ENCODE peak calls at places on chromosome 18, in four cellular contexts. K is brain microvascular endothelial cell, E is dorsolateral prefrontal cortex, J is GM23338. G is an unnamed sample.

GRCh38 chr18:2641638-2642037 is 13.9 kb upstream of the SMCHD1 start:
- DNase-seq in K (no peak), E (no peak), J (no peak), G (no peak)

GRCh38 chr18:76495435-76496199 is 575 bp upstream of the ZNF516 start:
- DNase-seq in K (peak), E (no peak), J (peak), G (no peak)

GRCh38 chr18:79791141-79791972 is 6.4 kb upstream of the KCNG2 start:
- DNase-seq in K (peak), E (peak), J (no peak), G (no peak)

GRCh38 chr18:59377938-59378337 is 18.9 kb upstream of the LMAN1 start:
- DNase-seq in K (no peak), E (no peak), J (no peak), G (no peak)

GRCh38 chr18:31329787-31330438 is 12.0 kb downstream of the DSG1 start:
- DNase-seq in K (no peak), E (no peak), J (peak), G (no peak)

GRCh38 chr18:36311026-36311570 is 13.6 kb downstream of the FHOD3 start:
- DNase-seq in K (no peak), E (no peak), J (no peak), G (no peak)

GRCh38 chr18:75504469-75504868 is 77.0 kb upstream of the SMIM21 start:
- DNase-seq in K (no peak), E (no peak), J (no peak), G (no peak)

GRCh38 chr18:31241900-31242409 is 76.0 kb upstream of the DSG1 start:
- DNase-seq in K (no peak), E (no peak), J (peak), G (peak)

GRCh38 chr18:51194604-51195003 is 2.9 kb downstream of the MEX3C start:
- DNase-seq in K (no peak), E (no peak), J (no peak), G (no peak)

GRCh38 chr18:54260376-54261072 is 8.8 kb upstream of the POLI start:
- DNase-seq in K (no peak), E (no peak), J (no peak), G (no peak)

GRCh38 chr18:58069104-58069503 is 25.1 kb downstream of the NEDD4L start:
- DNase-seq in K (no peak), E (no peak), J (no peak), G (no peak)
- TF ChIP-seq CTCF in K (no peak), E (no peak), J (no peak), G (no peak)

GRCh38 chr18:39523281-39523680 is 1957.7 kb upstream of the CELF4 start:
- DNase-seq in K (peak), E (no peak), J (no peak), G (peak)
- H3K4me3 ChIP-seq in K (no peak), E (no peak), J (no peak), G (no peak)

DNA sequence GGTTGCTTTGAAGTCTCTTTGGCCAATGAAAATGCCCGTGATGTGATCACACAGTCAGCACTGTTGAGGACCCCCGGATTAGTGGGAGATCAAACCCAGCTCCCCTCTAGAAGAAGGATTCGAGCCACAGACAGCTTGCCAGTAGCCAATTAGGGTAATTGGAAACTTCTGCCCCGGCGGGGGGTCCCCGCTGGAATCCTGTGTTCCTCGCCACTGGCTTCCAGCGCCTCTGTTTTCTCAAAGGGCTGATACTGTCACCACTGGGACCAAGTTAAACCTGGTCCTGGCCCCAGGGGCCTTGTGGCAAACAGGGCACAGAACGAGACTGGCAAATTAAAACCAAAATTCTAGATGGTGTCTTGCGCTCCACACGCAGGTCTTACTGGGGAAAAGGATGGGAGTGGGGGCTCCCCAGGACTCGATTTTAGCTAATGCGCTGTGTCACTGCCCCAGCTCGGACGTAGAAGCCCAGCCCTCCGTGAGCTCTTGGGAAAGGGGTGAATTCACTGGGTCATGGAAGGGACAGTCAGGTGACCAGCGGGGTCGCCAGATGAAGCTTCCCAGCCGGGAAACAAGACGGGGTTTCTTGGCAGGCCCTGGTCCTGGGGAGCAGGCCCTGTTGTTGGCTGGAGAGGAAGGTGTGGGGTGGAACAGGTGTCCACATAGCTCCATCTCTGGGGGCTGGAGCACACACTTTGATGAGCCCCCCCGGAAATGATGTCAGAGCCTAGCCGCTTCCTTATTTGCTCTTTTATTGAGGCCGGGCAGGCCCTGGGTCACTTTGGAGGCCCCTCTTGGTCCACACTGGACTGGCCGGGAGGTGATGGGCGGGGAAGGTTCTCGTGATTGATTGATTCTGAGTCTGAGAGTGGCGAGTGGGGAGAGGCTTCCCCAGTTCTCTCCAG is 90.2 kb downstream of the SMAD7 start:
- DNase-seq in K (no peak), E (no peak), J (peak), G (no peak)
- TF ChIP-seq CTCF in K (no peak), E (no peak), J (no peak), G (no peak)

GRCh38 chr18:7626175-7626921 is 59.2 kb downstream of the PTPRM start:
- DNase-seq in K (no peak), E (no peak), J (no peak), G (no peak)

GRCh38 chr18:7629416-7629815 is 62.3 kb downstream of the PTPRM start:
- DNase-seq in K (no peak), E (no peak), J (no peak), G (no peak)

GRCh38 chr18:7626922-7627440 is 59.9 kb downstream of the PTPRM start:
- DNase-seq in K (peak), E (no peak), J (peak), G (no peak)

GRCh38 chr18:7623681-7624080 is 56.6 kb downstream of the PTPRM start:
- DNase-seq in K (no peak), E (no peak), J (no peak), G (no peak)

DNA sequence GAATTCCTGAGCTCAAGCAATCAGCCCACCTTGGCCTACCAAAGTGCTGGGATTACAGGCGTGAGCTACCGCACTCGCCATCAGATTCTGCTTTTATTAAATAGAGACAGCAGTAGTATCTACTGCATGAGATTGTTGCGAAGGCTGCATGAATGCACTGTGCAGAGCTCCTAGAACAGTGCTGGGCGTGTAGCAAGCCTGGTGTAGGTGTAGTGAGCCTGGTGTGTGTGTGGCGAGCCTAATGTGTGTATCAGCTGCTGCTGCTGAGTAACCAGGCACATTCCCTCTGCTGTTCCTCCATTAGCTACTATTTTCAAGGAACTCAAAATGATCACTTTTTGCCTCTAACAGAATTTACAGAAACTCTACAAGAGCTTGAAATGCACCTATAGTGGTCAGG is 57.6 kb downstream of the PTPRM start:
- DNase-seq in K (no peak), E (no peak), J (no peak), G (no peak)
- H3K4me3 ChIP-seq in K (no peak), E (no peak), J (no peak), G (no peak)

GRCh38 chr18:4181882-4182568 is 273.1 kb downstream of the DLGAP1 start:
- DNase-seq in K (no peak), E (no peak), J (peak), G (no peak)
- TF ChIP-seq CTCF in K (no peak), E (no peak), J (peak), G (peak)

DNA sequence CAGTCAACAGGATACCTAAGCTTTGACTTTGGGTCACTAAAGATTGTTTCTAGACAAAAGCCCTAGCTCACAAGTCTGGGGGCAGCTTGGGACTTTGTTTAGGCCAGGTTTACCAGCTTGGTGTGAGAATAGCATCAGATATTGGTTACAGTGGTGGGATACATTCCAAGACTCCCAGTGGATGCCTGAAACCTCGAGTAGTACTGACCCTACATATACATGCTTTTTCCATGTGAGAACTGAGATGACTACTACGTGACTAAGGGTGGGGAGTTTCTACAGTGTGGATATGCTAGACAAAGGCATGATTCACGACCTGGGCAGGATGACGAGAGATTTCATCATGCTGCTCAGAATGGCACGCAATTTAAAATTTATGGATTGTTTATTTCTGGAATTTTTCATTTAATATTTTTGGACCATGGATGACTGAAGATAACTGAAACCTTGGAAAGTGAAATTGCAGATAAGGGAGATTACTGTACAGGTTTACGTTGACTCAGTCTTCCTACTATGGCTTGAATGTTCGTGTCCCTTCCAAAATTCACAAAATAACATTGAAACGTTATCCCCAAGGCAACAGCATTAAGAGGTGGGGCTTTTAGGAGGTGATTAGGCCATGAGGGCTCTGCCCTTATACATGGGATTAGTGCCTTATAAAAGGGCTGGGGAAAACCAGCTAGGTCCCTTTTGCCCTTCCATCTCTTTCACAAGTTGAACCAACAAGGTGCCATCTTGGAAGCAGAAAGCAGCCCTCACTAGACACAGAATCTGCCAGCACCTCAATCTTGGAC is 50.2 kb upstream of the CTAGE1 start:
- DNase-seq in K (peak), E (no peak), J (no peak), G (no peak)
- H3K4me3 ChIP-seq in K (no peak), E (no peak), J (no peak), G (no peak)